ENCODE peak calls at places on chromosomes 4 and X, in ten cellular contexts. E is GM12878, D is right lobe of liver, P is tibial artery, A is choroid plexus epithelial cell, L is AG10803, K is GM06990, J is pancreas, T is left lung, R is bronchial epithelial cell. V is an unnamed sample.

GRCh38 chr4:140790765-140791164 is 34.6 kb upstream of the TBC1D9 start:
- DNase-seq in E (peak), D (no peak), P (peak), A (no peak), L (no peak), K (peak), J (no peak), T (no peak), R (peak), V (no peak)

GRCh38 chr4:109649872-109650271 is 53.4 kb downstream of the CASP6 start:
- DNase-seq in E (peak), D (no peak), P (no peak), A (no peak), L (no peak), K (peak), J (no peak), T (no peak), R (no peak), V (no peak)

GRCh38 chrX:21943460-21944135 is 3.1 kb downstream of the SMS start:
- DNase-seq in E (no peak), D (no peak), P (no peak), A (peak), L (peak), K (no peak), J (no peak), T (no peak), R (peak), V (no peak)

GRCh38 chr4:8297691-8298485 is 28.3 kb downstream of the HTRA3 start:
- DNase-seq in E (no peak), D (peak), P (peak), A (no peak), L (no peak), K (no peak), J (no peak), T (peak), R (no peak), V (peak)

GRCh38 chr4:71545168-71545567 is 206.3 kb downstream of the SLC4A4 start:
- DNase-seq in E (no peak), D (no peak), P (no peak), A (peak), L (peak), K (no peak), J (no peak), T (no peak), R (peak), V (no peak)

GRCh38 chrX:41733939-41734338 is 10.0 kb downstream of the GPR82 start:
- DNase-seq in E (peak), D (no peak), P (no peak), A (peak), L (no peak), K (peak), J (no peak), T (no peak), R (peak), V (no peak)

GRCh38 chr4:26372525-26373172 is 51.8 kb downstream of the RBPJ start:
- DNase-seq in E (peak), D (no peak), P (no peak), A (peak), L (peak), K (peak), J (no peak), T (no peak), R (peak), V (no peak)

GRCh38 chrX:49269768-49270248 is at the start of gene PPP1R3F:
- DNase-seq in E (no peak), D (no peak), P (no peak), A (no peak), L (no peak), K (no peak), J (no peak), T (no peak), R (no peak), V (no peak)

GRCh38 chr4:32400870-32401269 is 1680.7 kb downstream of the PCDH7 start:
- DNase-seq in E (no peak), D (no peak), P (no peak), A (no peak), L (no peak), K (no peak), J (no peak), T (no peak), R (no peak), V (no peak)

GRCh38 chrX:118251251-118251650 is 94.7 kb upstream of the WDR44 start:
- DNase-seq in E (no peak), D (no peak), P (peak), A (peak), L (peak), K (no peak), J (no peak), T (no peak), R (no peak), V (no peak)

GRCh38 chrX:56107320-56107719 is 124.8 kb upstream of the KLF8 start:
- DNase-seq in E (no peak), D (no peak), P (no peak), A (no peak), L (no peak), K (no peak), J (no peak), T (no peak), R (no peak), V (peak)

GRCh38 chr4:81828991-81829390 is 357.3 kb upstream of the RASGEF1B start:
- DNase-seq in E (no peak), D (peak), P (no peak), A (no peak), L (no peak), K (no peak), J (peak), T (no peak), R (no peak), V (no peak)

GRCh38 chrX:22249371-22249770 is 23.3 kb upstream of the CBLL2 start:
- DNase-seq in E (no peak), D (no peak), P (no peak), A (no peak), L (no peak), K (no peak), J (no peak), T (no peak), R (no peak), V (no peak)

GRCh38 chr4:134470544-134470943 is 269.0 kb upstream of the PABPC4L start:
- DNase-seq in E (no peak), D (no peak), P (no peak), A (peak), L (no peak), K (no peak), J (peak), T (no peak), R (no peak), V (no peak)

GRCh38 chr4:112410804-112411203 is 105.2 kb downstream of the NEUROG2 start:
- DNase-seq in E (no peak), D (no peak), P (no peak), A (no peak), L (no peak), K (no peak), J (no peak), T (no peak), R (no peak), V (no peak)

GRCh38 chr4:82561745-82562552 is at the start of gene TMEM150C:
- DNase-seq in E (no peak), D (peak), P (no peak), A (peak), L (peak), K (no peak), J (peak), T (peak), R (peak), V (no peak)

GRCh38 chr4:73850261-73850970 is 2.7 kb upstream of the PF4V1 start:
- DNase-seq in E (no peak), D (no peak), P (no peak), A (no peak), L (no peak), K (no peak), J (no peak), T (no peak), R (peak), V (no peak)

GRCh38 chr4:39044947-39045734 is 12.9 kb upstream of the TMEM156 start:
- DNase-seq in E (no peak), D (no peak), P (no peak), A (peak), L (peak), K (no peak), J (peak), T (no peak), R (no peak), V (no peak)

GRCh38 chr4:186472948-186473347 is 82.4 kb downstream of the MTNR1A start:
- DNase-seq in E (no peak), D (no peak), P (no peak), A (peak), L (peak), K (no peak), J (no peak), T (no peak), R (peak), V (no peak)

GRCh38 chr4:147635348-147635747 is 18.2 kb downstream of the TMEM184C start:
- DNase-seq in E (no peak), D (no peak), P (no peak), A (no peak), L (no peak), K (no peak), J (no peak), T (no peak), R (no peak), V (no peak)

GRCh38 chr4:205097-205756 is 80.9 kb downstream of the ZNF718 start:
- DNase-seq in E (no peak), D (no peak), P (no peak), A (no peak), L (no peak), K (no peak), J (no peak), T (no peak), R (no peak), V (no peak)

GRCh38 chr4:147927377-147928137 is 195.7 kb downstream of the ARHGAP10 start:
- DNase-seq in E (no peak), D (no peak), P (no peak), A (peak), L (no peak), K (no peak), J (no peak), T (no peak), R (no peak), V (no peak)

GRCh38 chrX:6985537-6985936 is 162.0 kb upstream of the STS start:
- DNase-seq in E (no peak), D (no peak), P (no peak), A (no peak), L (no peak), K (no peak), J (no peak), T (no peak), R (no peak), V (no peak)

GRCh38 chr4:123232439-123232838 is 164.2 kb upstream of the SPRY1 start:
- DNase-seq in E (no peak), D (no peak), P (no peak), A (peak), L (peak), K (no peak), J (no peak), T (no peak), R (peak), V (no peak)

GRCh38 chr4:143241892-143242291 is 57.2 kb downstream of the USP38 start:
- DNase-seq in E (no peak), D (no peak), P (no peak), A (peak), L (no peak), K (no peak), J (no peak), T (no peak), R (peak), V (no peak)

GRCh38 chr4:105632599-105632998 is 75.9 kb downstream of the INTS12 start:
- DNase-seq in E (no peak), D (no peak), P (no peak), A (no peak), L (no peak), K (no peak), J (no peak), T (no peak), R (no peak), V (no peak)

GRCh38 chr4:105630670-105631655 is 77.5 kb downstream of the INTS12 start:
- DNase-seq in E (no peak), D (no peak), P (no peak), A (no peak), L (no peak), K (no peak), J (no peak), T (no peak), R (peak), V (no peak)

GRCh38 chr4:105634402-105634801 is 74.1 kb downstream of the INTS12 start:
- DNase-seq in E (no peak), D (no peak), P (no peak), A (no peak), L (no peak), K (no peak), J (no peak), T (no peak), R (no peak), V (no peak)

GRCh38 chr4:105633241-105633640 is 75.2 kb downstream of the INTS12 start:
- DNase-seq in E (no peak), D (no peak), P (no peak), A (no peak), L (no peak), K (no peak), J (peak), T (no peak), R (peak), V (no peak)

DNA sequence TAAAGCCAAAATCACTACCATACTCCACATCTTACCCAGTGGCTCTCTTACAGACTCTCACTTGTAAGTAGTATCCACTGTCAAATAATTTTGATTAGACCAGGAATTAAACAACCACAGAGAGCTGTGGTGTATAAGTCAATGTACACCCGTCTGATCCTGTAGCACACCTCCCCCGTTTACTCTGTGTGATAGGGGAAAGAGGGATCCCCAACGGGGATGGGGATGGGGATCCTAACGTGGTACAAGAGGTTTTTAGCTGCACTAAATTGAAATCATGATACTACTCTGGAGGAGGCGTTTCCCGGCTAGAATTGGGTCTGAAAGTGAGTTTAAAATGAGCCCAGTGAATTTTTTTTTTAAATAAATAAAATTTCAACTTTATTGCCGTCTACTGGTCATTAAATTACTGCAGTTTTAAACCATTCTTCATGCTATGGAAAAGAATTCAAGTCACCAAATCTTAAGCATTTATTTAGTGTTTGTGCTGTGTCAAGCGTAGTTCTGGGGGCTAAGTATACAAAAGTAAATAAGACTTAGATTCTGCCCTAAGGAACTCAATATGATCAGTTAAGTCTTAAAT is 76.6 kb downstream of the INTS12 start:
- DNase-seq in E (no peak), D (no peak), P (no peak), A (no peak), L (no peak), K (no peak), J (no peak), T (no peak), R (no peak), V (no peak)
- TF ChIP-seq CTCF in E (no peak), D (no peak), P (no peak), A (no peak), L (peak), K (peak), J (no peak), T (no peak), R (no peak), V (no peak)

GRCh38 chr4:16725252-16725651 is 173.2 kb downstream of the LDB2 start:
- DNase-seq in E (no peak), D (no peak), P (no peak), A (no peak), L (no peak), K (no peak), J (no peak), T (no peak), R (no peak), V (no peak)
- TF ChIP-seq CTCF in E (no peak), D (no peak), P (no peak), A (no peak), L (no peak), K (no peak), J (no peak), T (no peak), R (no peak), V (no peak)

GRCh38 chr4:144557404-144557803 is 88.6 kb upstream of the HHIP start:
- DNase-seq in E (no peak), D (no peak), P (no peak), A (peak), L (no peak), K (no peak), J (no peak), T (no peak), R (no peak), V (no peak)
- TF ChIP-seq CTCF in E (no peak), D (peak), P (no peak), A (peak), L (no peak), K (no peak), J (no peak), T (no peak), R (no peak), V (peak)

DNA sequence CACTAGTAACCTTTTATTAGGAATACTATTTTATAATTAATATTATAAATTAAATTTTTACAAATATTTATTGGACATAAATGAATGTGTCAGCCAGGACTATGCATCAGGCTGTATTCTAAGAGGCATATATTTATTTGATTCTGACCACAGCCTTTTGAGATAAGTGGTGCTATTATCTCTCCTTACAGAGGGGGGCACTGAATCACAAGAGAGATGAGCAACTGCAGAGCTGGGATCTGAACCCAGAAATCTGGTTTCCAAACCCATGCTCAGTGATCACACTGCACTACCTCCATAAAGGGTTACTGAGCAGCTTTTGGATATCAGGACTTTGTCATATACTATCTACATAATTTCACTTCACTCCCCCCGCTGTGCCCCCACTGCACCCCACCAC is 322.0 kb downstream of the TMA16 start:
- DNase-seq in E (no peak), D (no peak), P (no peak), A (no peak), L (no peak), K (no peak), J (no peak), T (no peak), R (no peak), V (no peak)
- TF ChIP-seq CTCF in E (no peak), D (no peak), P (no peak), A (no peak), L (no peak), K (no peak), J (no peak), T (no peak), R (no peak), V (no peak)

GRCh38 chrX:76253432-76253831 is 80.6 kb downstream of the PBDC1 start:
- DNase-seq in E (peak), D (no peak), P (no peak), A (peak), L (peak), K (no peak), J (peak), T (no peak), R (peak), V (no peak)
- TF ChIP-seq CTCF in E (peak), D (peak), P (peak), A (peak), L (peak), K (peak), J (peak), T (peak), R (peak), V (peak)

DNA sequence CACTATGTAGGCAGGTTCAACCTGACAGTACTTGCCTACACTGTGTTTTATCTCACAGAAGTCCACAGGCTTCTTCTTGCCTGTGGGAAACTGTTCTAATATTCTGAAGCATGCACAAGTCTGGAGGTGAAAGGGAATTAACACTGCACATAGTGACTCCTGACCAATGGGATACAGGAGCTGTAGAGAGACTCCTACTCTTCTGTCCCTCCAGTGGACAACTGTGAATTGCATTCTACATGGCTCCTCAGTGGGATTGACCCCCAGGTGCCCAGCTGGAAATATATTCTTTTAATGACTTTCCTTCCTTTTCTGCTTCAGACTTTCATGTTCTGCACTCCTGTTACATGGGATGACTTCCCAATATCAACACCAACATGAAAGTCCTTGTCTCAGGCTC is 8.2 kb upstream of the YIPF6 start:
- DNase-seq in E (no peak), D (no peak), P (no peak), A (peak), L (peak), K (no peak), J (no peak), T (no peak), R (peak), V (no peak)
- TF ChIP-seq CTCF in E (no peak), D (peak), P (no peak), A (peak), L (peak), K (no peak), J (no peak), T (peak), R (peak), V (peak)

DNA sequence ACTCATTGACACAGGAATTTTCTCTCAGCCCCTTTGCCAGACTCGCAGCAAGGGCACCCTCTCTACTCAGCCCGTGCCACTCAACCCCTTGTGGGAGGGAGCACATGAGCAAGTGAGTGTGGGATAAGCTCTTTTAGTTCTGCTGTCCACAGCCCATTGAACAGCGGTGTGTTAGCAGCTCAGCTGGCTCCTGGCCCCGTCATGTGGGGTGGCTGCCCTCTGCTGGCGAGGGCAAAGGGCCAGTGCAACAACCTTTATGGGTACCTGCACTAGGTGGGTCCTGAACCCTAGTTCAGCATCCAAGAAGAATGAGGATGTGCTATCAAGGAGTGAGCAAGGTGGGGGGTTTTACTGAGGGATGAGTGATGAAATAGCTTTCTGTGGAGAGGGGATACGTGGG is 85.0 kb upstream of the ZNF81 start:
- DNase-seq in E (no peak), D (peak), P (no peak), A (peak), L (peak), K (peak), J (peak), T (peak), R (peak), V (no peak)
- TF ChIP-seq CTCF in E (peak), D (peak), P (no peak), A (peak), L (peak), K (peak), J (no peak), T (no peak), R (peak), V (peak)

V was measured in chondrocyte.